ENCODE peak calls at places on chromosomes 11 and 22, in ten cellular contexts. F is A549, K is HFFc6, Z is left ventricle myocardium inferior, Q is neural crest cell, J is heart left ventricle, W is gastrocnemius medialis, O is colonic mucosa, M is nephron progenitor cell, N is lower lobe of right lung. C is an unnamed sample.

GRCh38 chr11:104705475-104706195 is 192.6 kb downstream of the CASP12 start:
- DNase-seq in N (peak; percentile 35), Z (peak; percentile 10), Q (no peak), W (peak; percentile 15), M (no peak), O (peak; percentile 28), K (no peak), J (peak; percentile 35), F (no peak), C (peak; percentile 47)

GRCh38 chr11:70694371-70694770 is 296.0 kb downstream of the CTTN start:
- DNase-seq in F (no peak), J (no peak), N (peak; percentile 23), M (no peak), Q (no peak), O (no peak), Z (no peak), K (no peak), W (no peak), C (no peak)

GRCh38 chr11:125464266-125464662 is 31.8 kb downstream of the FEZ1 start:
- DNase-seq in Z (no peak), J (no peak), Q (no peak), O (no peak), N (no peak), W (no peak), M (no peak), K (no peak), F (peak; percentile 35), C (no peak)

GRCh38 chr11:59557940-59558643 is 46.8 kb downstream of the OR4D9 start:
- DNase-seq in K (no peak), Z (no peak), J (no peak), Q (no peak), F (no peak), N (no peak), O (no peak), M (no peak), W (no peak), C (no peak)

GRCh38 chr11:61061081-61061826 is 41.0 kb upstream of the CD5 start:
- DNase-seq in J (no peak), O (no peak), F (no peak), K (no peak), M (no peak), Z (no peak), N (no peak), Q (no peak), W (no peak), C (no peak)

GRCh38 chr11:101096036-101096704 is 33.4 kb downstream of the PGR start:
- DNase-seq in Q (no peak), K (no peak), F (no peak), N (no peak), M (no peak), O (no peak), W (no peak), Z (peak; percentile 54), J (peak; percentile 58), C (no peak)

GRCh38 chr11:26734706-26735105 is 12.8 kb upstream of the SLC5A12 start:
- DNase-seq in O (no peak), M (no peak), J (no peak), K (no peak), Z (no peak), W (no peak), N (no peak), Q (no peak), F (no peak), C (no peak)

GRCh38 chr11:63663809-63664208 is 7.4 kb downstream of the ATL3 start:
- DNase-seq in N (no peak), Z (no peak), O (no peak), M (no peak), J (no peak), F (peak; percentile 38), K (peak; percentile 76), W (no peak), Q (no peak), C (no peak)

GRCh38 chr11:92828576-92828975 is 140.9 kb upstream of the MTNR1B start:
- DNase-seq in W (no peak), F (no peak), N (no peak), Z (no peak), O (no peak), K (no peak), M (peak; percentile 10), J (no peak), Q (peak; percentile 18), C (no peak)

DNA sequence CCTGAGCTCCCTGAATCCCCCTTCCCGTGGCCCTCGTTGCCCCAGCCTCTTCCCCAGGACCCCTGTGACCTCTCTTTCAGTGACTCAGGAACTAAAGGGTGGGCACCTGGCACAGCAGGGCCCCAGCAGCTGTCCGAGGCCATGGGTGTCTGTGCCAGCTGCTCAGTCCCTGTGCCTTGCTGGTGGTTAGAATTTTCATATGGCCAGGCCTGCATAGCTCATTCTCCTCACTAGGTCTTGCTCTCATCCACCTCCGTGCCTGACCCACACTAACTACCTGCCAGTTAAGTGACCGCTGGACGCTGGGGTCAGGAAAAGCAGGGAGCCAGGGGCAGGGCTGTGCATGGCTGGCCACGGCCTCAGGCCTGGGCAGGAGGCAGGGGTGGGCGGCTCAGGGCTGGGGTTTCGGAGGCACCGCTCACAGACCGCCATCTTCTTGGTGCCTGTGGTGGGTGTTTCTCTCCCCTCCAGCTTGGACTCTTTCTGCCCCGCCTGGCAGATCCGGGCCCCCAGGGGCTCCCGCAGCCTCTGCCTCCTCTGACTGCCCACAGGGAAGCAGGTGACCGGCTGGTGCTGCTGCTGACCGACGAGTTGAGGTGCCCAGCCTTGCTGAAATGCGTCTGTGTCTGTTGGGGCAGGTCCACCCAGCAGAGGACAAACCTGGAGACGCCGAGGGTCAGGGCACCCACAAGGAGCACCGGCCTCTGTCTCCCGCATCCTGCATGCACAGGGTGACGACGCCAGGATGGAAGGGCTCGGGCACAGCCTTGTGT is 20.3 kb downstream of the MRGPRD start:
- DNase-seq in Q (no peak), Z (no peak), W (no peak), M (no peak), N (peak; percentile 30), F (no peak), O (no peak), K (no peak), J (no peak), C (no peak)
- TF ChIP-seq CTCF in Q (no peak), Z (no peak), W (no peak), M (no peak), N (no peak), F (no peak), O (no peak), K (no peak), J (no peak), C (no peak)

DNA sequence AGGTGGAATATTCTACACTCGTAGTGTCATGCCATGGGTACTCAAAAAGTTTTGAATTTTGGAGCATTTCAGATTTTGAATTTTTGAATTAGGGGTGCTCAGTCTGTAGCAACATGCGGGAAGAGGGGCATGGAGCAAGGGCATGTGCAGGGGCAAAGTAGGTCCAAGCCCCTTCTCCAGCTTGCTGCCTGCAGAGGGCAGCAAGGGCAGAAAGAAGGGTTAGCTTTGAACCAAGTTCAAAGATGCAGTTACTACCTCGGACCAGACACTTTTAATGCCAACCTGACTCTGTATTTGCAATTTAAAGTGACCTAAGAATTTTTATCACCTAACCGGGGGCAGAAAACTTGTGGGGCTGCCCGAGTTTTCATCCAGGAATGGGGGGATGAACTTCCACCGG is 68.2 kb downstream of the CD82 start:
- DNase-seq in O (no peak), Z (no peak), F (peak; percentile 17), K (no peak), Q (no peak), N (no peak), W (no peak), J (no peak), M (no peak), C (no peak)
- TF ChIP-seq CTCF in O (no peak), Z (peak; percentile 57), F (peak; percentile 30), K (peak; percentile 27), Q (no peak), N (no peak), W (no peak), J (no peak), M (no peak), C (no peak)

GRCh38 chr22:35627267-35628041 is 10.3 kb upstream of the MB start:
- DNase-seq in Q (no peak), O (peak; percentile 91), F (peak; percentile 94), J (peak; percentile 83), K (peak; percentile 82), N (peak; percentile 88), M (peak; percentile 55), W (no peak), Z (peak; percentile 82), C (peak; percentile 40)
- TF ChIP-seq CTCF in Q (peak; percentile 49), O (peak; percentile 35), F (peak; percentile 68), J (peak; percentile 61), K (peak; percentile 76), N (peak; percentile 49), M (peak; percentile 14), W (peak; percentile 46), Z (peak; percentile 63), C (peak; percentile 17)

DNA sequence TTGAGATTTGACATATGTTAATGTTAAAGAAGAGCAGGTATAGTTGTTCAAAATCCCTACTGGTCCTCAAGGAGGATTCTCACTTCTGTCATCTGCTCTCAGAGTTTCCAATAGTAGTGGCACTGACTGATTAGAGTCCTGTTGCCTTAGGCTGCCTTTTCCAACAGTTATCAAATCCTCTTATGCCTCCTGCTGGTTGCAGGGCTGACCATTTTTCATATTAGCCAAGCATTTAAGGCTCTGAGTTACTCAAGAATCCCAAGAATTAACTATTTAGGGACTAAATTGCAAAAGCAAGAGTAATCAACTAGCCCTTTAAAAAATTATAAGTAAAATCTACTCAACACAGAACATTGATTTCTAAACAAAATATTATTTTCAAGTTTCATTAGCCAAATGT is 212.0 kb upstream of the CHORDC1 start:
- DNase-seq in W (no peak), J (no peak), Q (no peak), Z (no peak), K (no peak), O (no peak), N (no peak), F (peak; percentile 30), M (no peak), C (no peak)
- TF ChIP-seq CTCF in W (no peak), J (peak; percentile 43), Q (peak; percentile 61), Z (peak; percentile 50), K (no peak), O (no peak), N (no peak), F (no peak), M (no peak), C (no peak)

GRCh38 chr11:68009391-68010000 is 631 bp upstream of the ALDH3B1 start:
- DNase-seq in O (no peak), J (no peak), Q (no peak), W (no peak), N (no peak), F (peak; percentile 76), Z (no peak), K (peak; percentile 55), M (no peak), C (no peak)
- TF ChIP-seq CTCF in O (no peak), J (no peak), Q (no peak), W (no peak), N (no peak), F (peak; percentile 74), Z (no peak), K (peak; percentile 63), M (no peak), C (no peak)